ENCODE peak calls at places on chromosomes 13 and 19, in five cellular contexts. P, D, T, Z and A are unnamed samples.

GRCh38 chr13:29428310-29428991 is 167.0 kb downstream of the SLC7A1 start:
- DNase-seq in D (no peak), P (no peak), T (peak; percentile 30), Z (no peak), A (no peak)

GRCh38 chr19:56720281-56720680 is 48.7 kb upstream of the ZNF835 start:
- DNase-seq in D (peak; percentile 69), P (no peak), Z (no peak), T (peak; percentile 5), A (peak; percentile 69)

GRCh38 chr13:32791545-32792172 is 205.4 kb downstream of the PDS5B start:
- DNase-seq in D (no peak), T (no peak), P (no peak), Z (no peak), A (no peak)

GRCh38 chr19:409515-410242 is 732 bp upstream of the C2CD4C start:
- DNase-seq in T (peak; percentile 24), D (no peak), P (no peak), Z (no peak), A (no peak)

GRCh38 chr13:101817898-101818297 is 365.4 kb downstream of the ITGBL1 start:
- DNase-seq in P (no peak), T (no peak), D (no peak), Z (no peak), A (no peak)

GRCh38 chr19:18754501-18754900 is 36.6 kb downstream of the COMP start:
- DNase-seq in D (no peak), T (no peak), P (no peak), Z (no peak), A (no peak)

GRCh38 chr19:6059396-6059947 is 50.8 kb downstream of the RFX2 start:
- DNase-seq in Z (no peak), D (no peak), P (no peak), T (no peak), A (no peak)

GRCh38 chr19:18856385-18857126 is 24.8 kb downstream of the UPF1 start:
- DNase-seq in P (no peak), T (peak; percentile 46), Z (no peak), D (peak; percentile 72), A (peak; percentile 61)

GRCh38 chr13:43140985-43141384 is 117.6 kb downstream of the DNAJC15 start:
- DNase-seq in Z (no peak), P (no peak), D (no peak), T (no peak), A (no peak)

GRCh38 chr13:23561261-23561660 is 9.0 kb upstream of the TNFRSF19 start:
- DNase-seq in D (no peak), P (no peak), Z (no peak), T (no peak), A (no peak)

GRCh38 chr19:39802958-39803357 is 24.3 kb downstream of the LEUTX start:
- DNase-seq in P (no peak), D (no peak), T (no peak), Z (no peak), A (no peak)

GRCh38 chr13:100987993-100988392 is 313.4 kb upstream of the TMTC4 start:
- DNase-seq in T (peak; percentile 46), D (peak; percentile 24), P (no peak), Z (no peak), A (peak; percentile 41)

GRCh38 chr13:44223785-44224432 is 149.7 kb upstream of the SERP2 start:
- DNase-seq in D (no peak), P (no peak), Z (no peak), T (no peak), A (no peak)

GRCh38 chr19:31214086-31214485 is 135.2 kb downstream of the TSHZ3 start:
- DNase-seq in D (no peak), P (peak; percentile 51), T (no peak), Z (peak; percentile 87), A (no peak)

GRCh38 chr13:60756306-60756705 is 359.3 kb downstream of the TDRD3 start:
- DNase-seq in D (no peak), P (no peak), Z (no peak), T (peak; percentile 29), A (no peak)

GRCh38 chr19:16202320-16203255 is 4.9 kb downstream of the AP1M1 start:
- DNase-seq in P (no peak), Z (no peak), D (no peak), T (no peak), A (peak; percentile 8)

GRCh38 chr13:78680064-78680463 is 21.1 kb upstream of the OBI1 start:
- DNase-seq in Z (no peak), P (no peak), T (no peak), D (no peak), A (no peak)

GRCh38 chr19:58279042-58279924 is 528 bp downstream of the ZNF8 start:
- DNase-seq in T (peak; percentile 80), D (peak; percentile 56), Z (peak; percentile 80), P (peak; percentile 65), A (peak; percentile 71)

GRCh38 chr13:83024226-83024625 is 858.0 kb downstream of the SLITRK1 start:
- DNase-seq in Z (no peak), P (no peak), T (no peak), D (no peak), A (no peak)